ENCODE peak calls at places on chromosomes 7 and 10, in ten cellular contexts. F, C, E, U, Y, P, T, N, R and K are unnamed samples.

GRCh38 chr7:28433604-28434254 is 21.4 kb downstream of the CREB5 start:
- DNase-seq in E (peak; percentile 59), Y (no peak), N (no peak), U (no peak), P (no peak), C (no peak), T (no peak), F (peak; percentile 52), R (no peak), K (peak; percentile 23)

GRCh38 chr7:155372782-155373358 is 75.2 kb downstream of the INSIG1 start:
- DNase-seq in F (no peak), P (no peak), U (no peak), T (no peak), E (no peak), R (no peak), C (no peak), Y (no peak), N (no peak), K (no peak)

GRCh38 chr10:132521466-132522102 is 16.0 kb upstream of the INPP5A start:
- DNase-seq in R (no peak), F (no peak), C (no peak), E (no peak), P (no peak), T (no peak), Y (no peak), U (no peak), N (no peak), K (no peak)

GRCh38 chr7:44116087-44116788 is 7.1 kb downstream of the POLD2 start:
- DNase-seq in E (no peak), C (no peak), N (no peak), U (no peak), R (no peak), Y (no peak), F (no peak), T (no peak), P (no peak), K (no peak)

GRCh38 chr10:122276611-122277205 is 5.6 kb downstream of the BTBD16 start:
- DNase-seq in P (no peak), R (no peak), C (no peak), E (peak; percentile 59), F (peak; percentile 65), N (no peak), T (peak; percentile 67), Y (no peak), U (no peak), K (peak; percentile 35)

GRCh38 chr10:129108378-129108777 is 358.7 kb upstream of the MGMT start:
- DNase-seq in T (no peak), U (no peak), E (no peak), R (no peak), N (no peak), P (no peak), Y (no peak), C (no peak), F (no peak), K (peak; percentile 5)

GRCh38 chr7:129950191-129950940 is 2.4 kb downstream of the UBE2H start:
- DNase-seq in T (peak; percentile 30), P (peak; percentile 93), Y (no peak), N (no peak), C (no peak), E (peak; percentile 44), F (no peak), U (no peak), R (no peak), K (peak; percentile 38)

GRCh38 chr10:33706191-33706590 is 371.7 kb upstream of the NRP1 start:
- DNase-seq in R (no peak), U (no peak), P (no peak), E (peak; percentile 96), Y (no peak), T (peak; percentile 96), N (peak; percentile 81), F (peak; percentile 86), C (no peak), K (peak; percentile 96)

GRCh38 chr10:26890956-26891355 is 30.2 kb upstream of the ABI1 start:
- DNase-seq in N (peak; percentile 55), P (peak; percentile 77), Y (no peak), R (peak; percentile 41), F (peak; percentile 66), C (peak; percentile 19), T (peak; percentile 55), E (peak; percentile 65), U (peak; percentile 32), K (peak; percentile 68)

GRCh38 chr10:124864421-124865193 is 63.0 kb downstream of the ABRAXAS2 start:
- DNase-seq in N (no peak), Y (peak; percentile 86), P (no peak), R (no peak), T (peak; percentile 50), U (peak; percentile 31), F (no peak), C (peak; percentile 56), E (peak; percentile 14), K (no peak)

GRCh38 chr10:86958109-86958830 is at the start of gene SNCG:
- DNase-seq in N (no peak), C (no peak), U (peak; percentile 81), R (no peak), E (no peak), Y (no peak), F (no peak), T (no peak), P (no peak), K (no peak)

DNA sequence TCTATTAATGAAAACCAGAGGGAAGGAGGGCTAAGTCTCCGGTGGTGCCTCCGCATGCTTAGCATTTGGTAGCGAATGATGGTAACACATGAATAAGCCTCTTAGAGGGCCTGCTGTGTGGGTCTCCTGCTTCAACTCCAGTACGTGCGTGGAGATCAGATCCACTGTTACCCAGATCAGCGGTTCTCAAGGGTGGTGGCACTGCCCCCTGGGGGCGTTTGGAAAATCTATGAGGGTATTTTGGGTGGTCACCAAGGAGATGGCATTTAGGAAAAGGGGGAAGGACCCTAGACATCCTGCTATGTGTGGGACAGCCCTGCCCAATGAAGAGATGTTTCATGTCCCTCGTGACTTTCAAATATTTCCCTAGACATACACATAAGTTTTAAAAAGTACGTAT is 57.1 kb upstream of the TM9SF3 start:
- DNase-seq in E (no peak), N (no peak), P (no peak), T (no peak), C (no peak), F (no peak), R (no peak), U (no peak), Y (no peak), K (no peak)
- TF ChIP-seq CTCF in E (no peak), N (no peak), P (no peak), T (no peak), C (no peak), F (no peak), R (no peak), U (no peak), Y (peak; percentile 22), K (no peak)

DNA sequence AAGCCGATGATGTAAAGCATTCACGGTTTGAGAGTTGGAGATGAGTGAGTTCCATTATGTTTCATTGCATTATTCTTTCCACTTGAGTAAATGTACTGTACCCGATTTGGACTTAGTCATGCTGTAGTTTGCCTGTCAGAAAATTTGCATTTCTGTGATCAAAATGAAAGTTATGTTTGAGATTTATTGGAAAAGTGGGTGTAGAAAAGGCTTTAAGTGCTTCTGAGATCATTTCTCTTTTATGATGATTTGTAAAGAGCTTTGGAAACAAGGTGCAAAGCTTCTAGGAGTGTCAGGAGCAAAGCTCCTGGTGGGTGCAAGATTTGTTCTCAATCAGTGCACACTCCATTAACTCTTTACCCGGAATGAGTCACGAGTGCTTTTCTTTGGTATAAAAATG is 204.1 kb upstream of the POM121L12 start:
- DNase-seq in T (no peak), N (no peak), P (no peak), F (no peak), C (no peak), E (peak; percentile 49), U (no peak), R (peak; percentile 21), Y (no peak), K (no peak)
- H3K4me3 ChIP-seq in T (no peak overlapping the region), N (no peak overlapping the region), P (no peak overlapping the region), F (no peak overlapping the region), C (no peak overlapping the region), E (no peak overlapping the region), U (no peak overlapping the region), R (no peak overlapping the region), Y (no peak overlapping the region), K (no peak overlapping the region)

GRCh38 chr10:78210548-78210947 is 176.9 kb downstream of the RPS24 start:
- DNase-seq in C (no peak), R (no peak), T (no peak), P (no peak), F (no peak), Y (no peak), N (no peak), U (no peak), E (peak; percentile 18), K (no peak)

GRCh38 chr10:78212134-78212785 is 178.6 kb downstream of the RPS24 start:
- DNase-seq in T (no peak), N (no peak), E (peak; percentile 30), P (no peak), C (no peak), R (no peak), U (peak; percentile 59), Y (peak; percentile 52), F (no peak), K (peak; percentile 47)

GRCh38 chr10:78210976-78211375 is 177.3 kb downstream of the RPS24 start:
- DNase-seq in T (no peak), U (no peak), P (no peak), C (no peak), F (no peak), R (no peak), Y (no peak), E (no peak), N (no peak), K (no peak)

GRCh38 chr10:78212786-78213175 is 179.1 kb downstream of the RPS24 start:
- DNase-seq in N (no peak), Y (no peak), F (no peak), C (no peak), E (no peak), U (no peak), R (no peak), P (no peak), T (no peak), K (no peak)

DNA sequence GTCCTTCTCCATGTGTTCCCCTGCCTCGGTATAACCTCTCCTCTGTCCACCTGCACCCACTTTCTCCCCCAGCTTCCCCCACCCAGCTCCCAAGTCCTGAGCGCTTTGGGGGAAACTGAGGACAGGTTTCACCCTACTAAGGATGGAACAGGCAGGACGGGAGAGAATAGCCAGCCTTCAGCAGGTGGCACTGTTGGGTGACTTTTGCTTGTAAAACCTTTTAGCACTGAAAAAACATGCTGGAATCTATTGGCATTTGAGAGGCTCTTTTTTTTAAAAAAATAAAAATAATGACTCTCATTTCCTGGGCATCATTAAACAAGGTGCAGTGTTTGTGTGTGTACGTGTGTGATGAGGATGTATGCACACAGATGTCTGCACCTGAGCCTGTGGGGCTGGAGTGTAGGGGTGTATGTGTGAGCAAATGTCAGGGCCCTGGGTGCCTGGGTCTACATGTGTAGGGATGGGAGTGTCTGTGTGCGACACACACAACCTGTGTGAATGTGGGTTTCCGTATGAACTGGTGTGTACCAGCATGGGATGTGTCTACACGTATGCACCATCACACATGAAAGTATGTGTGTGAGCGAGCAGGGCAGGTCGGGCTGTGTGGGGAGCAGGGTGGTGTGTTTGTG is 177.9 kb downstream of the RPS24 start:
- DNase-seq in E (peak; percentile 54), N (peak; percentile 33), U (peak; percentile 39), P (no peak), R (peak; percentile 2), T (peak; percentile 25), F (peak; percentile 67), Y (no peak), C (no peak), K (peak; percentile 77)
- TF ChIP-seq CTCF in E (peak; percentile 80), N (peak; percentile 85), U (peak; percentile 27), P (peak; percentile 38), R (peak; percentile 62), T (peak; percentile 62), F (peak; percentile 81), Y (peak; percentile 64), C (peak; percentile 13), K (peak; percentile 78)

GRCh38 chr7:73565675-73566342 is 8.3 kb upstream of the BCL7B start:
- DNase-seq in C (no peak), N (no peak), P (peak; percentile 39), Y (no peak), T (peak; percentile 39), E (no peak), U (no peak), F (no peak), R (no peak), K (no peak)
- H3K4me3 ChIP-seq in C (no peak overlapping the region), N (no peak overlapping the region), P (peak overlapping the region; percentile 61), Y (peak overlapping the region; percentile 31), T (no peak overlapping the region), E (peak overlapping the region; percentile 2), U (no peak overlapping the region), F (no peak overlapping the region), R (no peak overlapping the region), K (no peak overlapping the region)